ENCODE peak calls at places on chromosomes 13 and 19, in ten cellular contexts. D is cardiac muscle cell; Z is CD4-positive, CD25-positive, alpha-beta regulatory T cell; B is aorta; J is lower lobe of right lung; Q is CD8-positive, alpha-beta memory T cell; S is neuronal stem cell; P is BJ; E is stomach; M is OCI-LY7. R is an unnamed sample. For H3K36me3, the result is how much of the 10 kb centered on the place peaks cover.

GRCh38 chr19:47435196-47435595 is 15.9 kb upstream of the MEIS3 start:
- DNase-seq in D (no peak), Z (peak), B (no peak), J (peak), Q (no peak), S (no peak), P (no peak), E (no peak), M (peak), R (no peak)

GRCh38 chr13:46926856-46927625 is 30.2 kb upstream of the HTR2A start:
- DNase-seq in D (peak), Z (no peak), B (no peak), J (no peak), Q (no peak), S (no peak), P (peak), E (no peak), M (no peak), R (no peak)

GRCh38 chr19:8307965-8308866 is at the start of gene CD320:
- DNase-seq in D (peak), Z (peak), B (peak), J (peak), Q (peak), S (peak), P (peak), E (peak), M (peak), R (peak)

GRCh38 chr13:44840131-44840530 is 149.1 kb downstream of the NUFIP1 start:
- DNase-seq in D (peak), Z (no peak), B (no peak), J (no peak), Q (no peak), S (no peak), P (no peak), E (no peak), M (no peak), R (no peak)

GRCh38 chr19:32416749-32417469 is 11.3 kb downstream of the DPY19L3 start:
- DNase-seq in D (no peak), Z (no peak), B (no peak), J (no peak), Q (no peak), S (no peak), P (no peak), E (no peak), M (no peak), R (peak)

GRCh38 chr13:46559272-46559805 is 6.4 kb downstream of the LRCH1 start:
- DNase-seq in D (no peak), Z (no peak), B (no peak), J (no peak), Q (no peak), S (no peak), P (no peak), E (no peak), M (no peak), R (no peak)

GRCh38 chr19:1451916-1452801 is 2.2 kb downstream of the APC2 start:
- DNase-seq in D (no peak), Z (no peak), B (no peak), J (no peak), Q (no peak), S (no peak), P (no peak), E (no peak), M (no peak), R (no peak)

GRCh38 chr19:3338541-3339181 is 27.7 kb upstream of the NFIC start:
- DNase-seq in D (no peak), Z (peak), B (no peak), J (peak), Q (peak), S (no peak), P (no peak), E (peak), M (no peak), R (no peak)

GRCh38 chr19:10043286-10043927 is 30.1 kb downstream of the RDH8 start:
- DNase-seq in D (peak), Z (no peak), B (no peak), J (no peak), Q (no peak), S (peak), P (no peak), E (no peak), M (no peak), R (no peak)

GRCh38 chr13:28659611-28659970 is 661 bp downstream of the POMP start:
- DNase-seq in D (peak), Z (peak), B (no peak), J (no peak), Q (no peak), S (no peak), P (no peak), E (no peak), M (no peak), R (no peak)

GRCh38 chr13:94400874-94401273 is 78.6 kb downstream of the DCT start:
- DNase-seq in D (no peak), Z (no peak), B (no peak), J (no peak), Q (no peak), S (no peak), P (no peak), E (no peak), M (no peak), R (no peak)

GRCh38 chr13:100796463-100796862 is 121.9 kb upstream of the TMTC4 start:
- DNase-seq in D (no peak), Z (no peak), B (no peak), J (no peak), Q (no peak), S (no peak), P (no peak), E (no peak), M (no peak), R (no peak)

GRCh38 chr13:36919833-36920611 is at the start of gene SMAD9:
- DNase-seq in D (peak), Z (peak), B (peak), J (peak), Q (no peak), S (peak), P (no peak), E (peak), M (peak), R (peak)

GRCh38 chr19:16320987-16321386 is 3.6 kb upstream of the KLF2 start:
- DNase-seq in D (no peak), Z (no peak), B (no peak), J (no peak), Q (no peak), S (no peak), P (no peak), E (no peak), M (peak), R (peak)

GRCh38 chr13:78376033-78376432 is 227.3 kb downstream of the POU4F1 start:
- DNase-seq in D (no peak), Z (no peak), B (no peak), J (no peak), Q (no peak), S (no peak), P (no peak), E (no peak), M (no peak), R (no peak)

GRCh38 chr19:52670046-52670445 is 31.9 kb upstream of the ZNF83 start:
- DNase-seq in D (no peak), Z (no peak), B (no peak), J (no peak), Q (no peak), S (no peak), P (no peak), E (no peak), M (no peak), R (no peak)

GRCh38 chr19:35264281-35265125 is 4.3 kb upstream of the USF2 start:
- DNase-seq in D (no peak), Z (no peak), B (peak), J (peak), Q (no peak), S (no peak), P (no peak), E (peak), M (no peak), R (no peak)

GRCh38 chr13:39353988-39354387 is 249.0 kb downstream of the LHFPL6 start:
- DNase-seq in D (peak), Z (no peak), B (no peak), J (no peak), Q (no peak), S (no peak), P (no peak), E (no peak), M (no peak), R (peak)

GRCh38 chr13:87709947-87710346 is 38.8 kb downstream of the SLITRK5 start:
- DNase-seq in D (no peak), Z (no peak), B (no peak), J (no peak), Q (no peak), S (no peak), P (no peak), E (no peak), M (no peak), R (no peak)

GRCh38 chr19:7397687-7398086 is 49.0 kb downstream of the ARHGEF18 start:
- DNase-seq in D (peak), Z (no peak), B (no peak), J (no peak), Q (no peak), S (no peak), P (peak), E (no peak), M (no peak), R (peak)

GRCh38 chr13:40505196-40505595 is 161.2 kb downstream of the FOXO1 start:
- DNase-seq in D (no peak), Z (no peak), B (no peak), J (no peak), Q (no peak), S (no peak), P (no peak), E (no peak), M (no peak), R (no peak)

GRCh38 chr13:20332361-20333096 is 100.4 kb upstream of the GJB6 start:
- DNase-seq in D (peak), Z (no peak), B (no peak), J (no peak), Q (no peak), S (no peak), P (no peak), E (no peak), M (no peak), R (no peak)

GRCh38 chr19:51710163-51710562 is 13.6 kb downstream of the HAS1 start:
- DNase-seq in D (peak), Z (no peak), B (no peak), J (no peak), Q (no peak), S (no peak), P (no peak), E (no peak), M (no peak), R (no peak)

GRCh38 chr13:74867460-74867859 is 614.5 kb downstream of the TBC1D4 start:
- DNase-seq in D (peak), Z (no peak), B (no peak), J (no peak), Q (no peak), S (no peak), P (no peak), E (no peak), M (no peak), R (no peak)

GRCh38 chr19:7833225-7834156 is 3.5 kb downstream of the EVI5L start:
- DNase-seq in D (peak), Z (no peak), B (no peak), J (peak), Q (no peak), S (no peak), P (no peak), E (peak), M (no peak), R (no peak)

GRCh38 chr19:10289167-10289835 is 451 bp upstream of the ICAM5 start:
- DNase-seq in D (peak), Z (peak), B (no peak), J (peak), Q (peak), S (no peak), P (no peak), E (peak), M (peak), R (no peak)

GRCh38 chr13:30113983-30114491 is 193.3 kb downstream of the KATNAL1 start:
- DNase-seq in D (no peak), Z (no peak), B (no peak), J (no peak), Q (no peak), S (no peak), P (no peak), E (peak), M (no peak), R (no peak)

GRCh38 chr13:30111810-30112209 is 195.5 kb downstream of the KATNAL1 start:
- DNase-seq in D (no peak), Z (peak), B (no peak), J (no peak), Q (no peak), S (no peak), P (no peak), E (no peak), M (peak), R (no peak)

GRCh38 chr13:30113531-30113930 is 193.8 kb downstream of the KATNAL1 start:
- DNase-seq in D (no peak), Z (no peak), B (no peak), J (no peak), Q (no peak), S (no peak), P (no peak), E (no peak), M (no peak), R (no peak)

GRCh38 chr13:30114586-30115256 is 192.6 kb downstream of the KATNAL1 start:
- DNase-seq in D (peak), Z (peak), B (peak), J (peak), Q (peak), S (peak), P (no peak), E (peak), M (peak), R (peak)

GRCh38 chr13:30112602-30113435 is 194.5 kb downstream of the KATNAL1 start:
- DNase-seq in D (peak), Z (peak), B (peak), J (peak), Q (peak), S (peak), P (peak), E (peak), M (peak), R (peak)
- H3K4me3 ChIP-seq in D (no peak), Z (peak), B (no peak), J (peak), Q (no peak), S (peak), P (no peak), E (no peak), M (no peak), R (no peak)

DNA sequence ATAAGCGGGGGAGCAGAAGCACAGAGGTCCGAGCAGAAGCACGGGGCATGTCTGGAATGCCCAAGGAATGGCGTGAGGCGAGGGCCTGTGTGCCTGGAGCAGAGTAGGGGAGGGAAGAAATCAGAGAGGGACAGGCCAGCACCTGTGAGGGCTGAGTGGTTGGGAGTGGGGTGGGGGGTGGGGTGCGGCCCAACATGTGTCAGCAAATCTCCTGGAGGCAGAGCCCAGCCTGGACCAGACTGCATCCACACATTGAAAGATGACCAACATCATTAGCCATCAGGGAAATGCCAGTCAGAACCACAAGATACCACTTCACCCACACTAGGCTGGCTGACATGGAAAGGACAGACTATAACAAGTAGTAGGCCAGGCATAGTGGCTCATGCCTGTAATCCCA is 11.2 kb downstream of the CLASRP start:
- DNase-seq in D (no peak), Z (no peak), B (no peak), J (no peak), Q (no peak), S (no peak), P (no peak), E (no peak), M (no peak), R (no peak)
- H3K36me3 ChIP-seq in D (under half), Z (half or more), B (under half), J (half or more), Q (under half), S (under half), P (under half), E (under half), M (half or more), R (half or more)

GRCh38 chr19:19385900-19386339 is 19.6 kb upstream of the GATAD2A start:
- DNase-seq in D (no peak), Z (peak), B (peak), J (peak), Q (no peak), S (no peak), P (no peak), E (no peak), M (peak), R (peak)

GRCh38 chr19:19387108-19387507 is 18.4 kb upstream of the GATAD2A start:
- DNase-seq in D (no peak), Z (no peak), B (no peak), J (no peak), Q (no peak), S (no peak), P (no peak), E (no peak), M (no peak), R (no peak)

GRCh38 chr19:19386373-19386869 is 19.1 kb upstream of the GATAD2A start:
- DNase-seq in D (no peak), Z (no peak), B (no peak), J (no peak), Q (peak), S (no peak), P (no peak), E (no peak), M (no peak), R (no peak)

GRCh38 chr19:19385131-19385899 is 20.2 kb upstream of the GATAD2A start:
- DNase-seq in D (peak), Z (peak), B (peak), J (peak), Q (peak), S (peak), P (peak), E (peak), M (peak), R (peak)

DNA sequence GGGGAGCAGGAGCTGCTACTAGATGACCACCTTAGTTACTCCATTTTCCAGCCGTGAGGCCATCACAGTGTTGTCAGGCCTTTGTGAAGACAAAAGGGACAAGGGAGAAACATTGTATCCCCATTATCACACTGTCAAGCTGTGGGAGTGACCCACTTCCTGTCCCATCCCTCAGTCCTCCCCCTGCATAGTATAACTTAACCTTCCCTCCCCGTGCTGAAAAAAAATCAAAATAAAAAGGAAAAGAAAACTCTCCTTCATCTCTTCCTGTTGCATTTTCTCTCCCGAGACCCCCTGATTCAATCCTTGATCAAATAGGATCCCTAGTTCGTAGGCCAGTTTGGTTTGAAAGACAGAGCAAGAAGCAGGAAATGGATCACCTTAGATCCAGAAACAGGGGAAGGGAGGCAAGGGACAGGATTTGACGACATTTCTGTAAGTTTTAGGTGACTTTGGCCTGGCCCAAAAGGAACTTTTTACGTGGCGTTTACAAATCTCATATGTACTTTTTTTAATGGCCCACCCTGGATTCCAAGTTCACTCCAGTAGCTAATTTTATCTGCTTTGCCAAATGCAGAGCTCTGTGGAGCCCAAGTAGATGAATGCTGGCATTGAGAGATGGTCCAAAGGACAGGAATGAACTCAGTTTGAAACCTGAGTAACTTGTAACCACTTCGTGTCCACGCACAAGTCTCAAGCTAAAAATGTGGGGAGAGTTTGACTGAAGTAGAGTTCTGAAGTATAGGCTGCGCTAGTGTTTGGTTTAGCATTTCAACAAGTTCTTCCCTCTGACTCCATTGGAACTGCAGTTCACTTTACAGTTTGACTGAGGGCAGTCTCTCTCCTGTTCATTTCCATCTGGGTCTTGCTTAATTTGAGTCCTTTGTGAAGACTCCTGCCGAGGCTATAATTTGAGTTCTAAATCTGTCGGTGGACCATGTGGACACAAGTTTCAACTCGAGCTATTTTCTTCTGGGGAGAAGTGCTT is 16.6 kb upstream of the GATAD2A start:
- DNase-seq in D (no peak), Z (peak), B (no peak), J (no peak), Q (no peak), S (no peak), P (no peak), E (no peak), M (no peak), R (no peak)
- H3K4me3 ChIP-seq in D (no peak), Z (peak), B (no peak), J (no peak), Q (peak), S (no peak), P (no peak), E (no peak), M (no peak), R (no peak)

DNA sequence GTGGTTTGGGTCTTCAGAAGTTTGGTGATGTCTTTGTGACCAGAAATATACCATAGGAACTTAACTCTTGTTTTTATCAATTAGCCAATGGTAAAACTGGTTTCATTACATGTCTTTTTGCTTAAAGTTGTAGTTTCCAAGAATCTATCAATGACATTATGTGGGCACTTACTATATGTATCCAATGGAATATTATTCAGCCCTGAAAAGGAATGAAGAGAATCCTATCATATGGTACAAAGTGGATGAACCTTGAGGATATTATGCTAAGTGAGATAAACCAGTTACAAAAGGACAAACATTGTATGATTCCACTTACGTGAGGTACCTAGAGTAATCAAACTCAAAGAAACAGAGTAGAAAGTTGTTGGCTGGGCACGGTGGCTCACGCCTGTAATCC is 26.4 kb downstream of the RCBTB1 start:
- DNase-seq in D (no peak), Z (no peak), B (no peak), J (no peak), Q (no peak), S (no peak), P (no peak), E (no peak), M (no peak), R (no peak)
- H3K36me3 ChIP-seq in D (under half), Z (under half), B (under half), J (half or more), Q (under half), S (under half), P (under half), E (under half), M (half or more), R (under half)

R was measured in MG63.